ENCODE peak calls at places on chromosome 16, in six cellular contexts. D is transverse colon, E is Karpas-422, L is heart right ventricle, P is left lung, U is neural progenitor cell. T is an unnamed sample.

GRCh38 chr16:31242197-31242596 is 17.6 kb upstream of the ITGAM start:
- DNase-seq in D (no peak), P (no peak), L (no peak), U (no peak), E (no peak), T (no peak)

GRCh38 chr16:81967358-81967757 is 43.9 kb downstream of the SDR42E1 start:
- DNase-seq in L (no peak), P (no peak), D (no peak), E (peak), U (no peak), T (no peak)

GRCh38 chr16:66228791-66229190 is 137.7 kb upstream of the CDH5 start:
- DNase-seq in P (no peak), D (no peak), L (no peak), U (no peak), E (no peak), T (no peak)

GRCh38 chr16:22191966-22192260 is 14.2 kb upstream of the EEF2K start:
- DNase-seq in U (no peak), L (peak), P (no peak), E (peak), D (peak), T (no peak)

GRCh38 chr16:85137323-85138072 is 25.2 kb upstream of the CIBAR2 start:
- DNase-seq in P (peak), L (peak), E (peak), D (peak), U (peak), T (peak)

GRCh38 chr16:11205754-11206459 is 50.1 kb downstream of the SOCS1 start:
- DNase-seq in L (no peak), U (no peak), D (peak), E (no peak), P (peak), T (no peak)

GRCh38 chr16:645852-646678 is 3.1 kb upstream of the WDR90 start:
- DNase-seq in D (peak), U (no peak), P (no peak), L (peak), E (no peak), T (no peak)

GRCh38 chr16:22004321-22004720 is 3.4 kb upstream of the PDZD9 start:
- DNase-seq in D (no peak), U (peak), L (no peak), E (no peak), P (no peak), T (no peak)

GRCh38 chr16:27449434-27450188 is 47.6 kb downstream of the IL21R start:
- DNase-seq in U (no peak), E (no peak), P (no peak), D (peak), L (no peak), T (no peak)

GRCh38 chr16:81808933-81809480 is 29.9 kb downstream of the PLCG2 start:
- DNase-seq in E (peak), L (no peak), D (peak), P (no peak), U (no peak), T (no peak)

GRCh38 chr16:77963185-77964044 is 58.9 kb upstream of the CLEC3A start:
- DNase-seq in P (no peak), U (peak), D (no peak), L (no peak), E (no peak), T (no peak)

GRCh38 chr16:53740933-53741531 is 37.1 kb downstream of the FTO start:
- DNase-seq in P (no peak), U (no peak), D (no peak), L (no peak), E (no peak), T (no peak)

GRCh38 chr16:57775661-57776469 is 26.4 kb downstream of the KIFC3 start:
- DNase-seq in U (peak), L (no peak), E (no peak), D (peak), P (peak), T (no peak)

GRCh38 chr16:1066584-1067172 is 5.9 kb upstream of the SSTR5 start:
- DNase-seq in L (no peak), U (no peak), D (no peak), P (no peak), E (no peak), T (no peak)

GRCh38 chr16:3661311-3661710 is 6.8 kb downstream of the DNASE1 start:
- DNase-seq in U (no peak), D (no peak), P (peak), E (no peak), L (no peak), T (no peak)

GRCh38 chr16:3662601-3663000 is 8.1 kb downstream of the DNASE1 start:
- DNase-seq in U (no peak), L (no peak), P (peak), D (no peak), E (no peak), T (no peak)

GRCh38 chr16:3665508-3665907 is 11.0 kb downstream of the DNASE1 start:
- DNase-seq in P (peak), D (no peak), U (no peak), E (no peak), L (no peak), T (no peak)

GRCh38 chr16:3661922-3662321 is 7.4 kb downstream of the DNASE1 start:
- DNase-seq in D (no peak), L (no peak), E (no peak), P (peak), U (no peak), T (no peak)

DNA sequence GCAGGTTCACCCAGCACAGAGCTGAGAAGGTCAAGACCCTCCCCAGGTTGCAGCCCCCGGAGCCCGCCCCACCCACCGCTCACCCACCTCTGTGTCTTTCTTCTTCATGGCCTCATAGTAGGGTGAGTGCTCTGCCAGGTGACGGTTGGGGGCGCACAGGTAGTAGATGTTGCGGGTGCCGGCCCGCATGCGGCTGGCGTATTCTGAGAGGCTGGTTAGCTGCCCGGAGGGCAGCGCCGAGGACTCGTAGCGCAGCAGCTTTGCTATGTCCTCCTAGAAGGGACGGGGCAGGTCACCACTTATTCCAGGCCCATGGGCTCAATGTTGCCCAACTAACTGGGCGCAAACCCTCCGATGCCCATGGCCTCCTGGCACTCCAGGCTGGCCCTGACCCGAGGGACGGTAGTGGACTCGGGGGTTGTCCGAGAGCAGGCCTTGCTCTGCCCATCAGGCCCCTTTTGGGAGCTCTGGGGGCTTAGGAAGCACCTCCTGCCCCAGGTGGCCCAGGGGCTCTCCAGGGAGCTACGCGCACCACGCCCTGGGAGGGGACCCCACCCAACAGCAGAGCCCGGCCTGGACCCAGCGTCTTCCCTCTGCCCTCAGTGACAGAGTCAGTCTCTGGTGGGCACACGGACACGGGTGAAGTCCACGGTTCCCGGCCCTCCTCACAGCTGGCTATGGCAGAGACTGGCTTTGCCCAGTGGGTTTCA is 9.9 kb downstream of the DNASE1 start:
- DNase-seq in L (no peak), E (no peak), U (no peak), P (peak), D (no peak), T (no peak)
- H3K27ac ChIP-seq in L (no peak), E (no peak), U (no peak), P (no peak), D (no peak), T (no peak)

GRCh38 chr16:73095885-73096341 is 48.0 kb upstream of the ZFHX3 start:
- DNase-seq in E (no peak), U (no peak), D (no peak), P (no peak), L (no peak), T (no peak)
- H3K4me3 ChIP-seq in E (no peak), U (no peak), D (no peak), P (no peak), L (no peak), T (peak)

GRCh38 chr16:23317751-23318150 is 15.6 kb downstream of the SCNN1B start:
- DNase-seq in D (no peak), P (no peak), U (no peak), E (no peak), L (no peak), T (no peak)
- H3K27ac ChIP-seq in D (peak), P (peak), U (no peak), E (no peak), L (no peak), T (no peak)

DNA sequence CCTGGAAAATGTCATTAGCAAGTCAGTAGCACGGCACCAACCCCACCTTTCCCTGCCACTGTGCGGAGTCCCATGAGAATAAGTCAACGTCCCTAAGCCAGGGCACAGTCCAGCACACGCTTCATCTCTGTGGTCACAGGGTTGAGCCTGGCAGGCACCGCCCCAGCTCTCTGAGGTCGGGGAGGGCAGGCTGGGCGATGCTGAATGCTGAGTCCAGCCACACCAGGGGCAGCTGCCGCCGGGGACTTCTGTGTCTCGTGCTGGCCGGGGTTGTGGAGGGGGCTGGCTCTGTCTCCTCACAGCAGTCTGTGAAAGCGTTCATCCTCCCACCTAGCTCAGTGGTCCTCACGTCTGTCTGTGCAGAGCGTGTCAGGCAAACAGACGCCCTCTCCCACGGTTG is 53.2 kb downstream of the BANP start:
- DNase-seq in P (peak), L (no peak), U (no peak), E (no peak), D (no peak), T (no peak)
- H3K4me3 ChIP-seq in P (no peak), L (no peak), U (no peak), E (no peak), D (no peak), T (no peak)

DNA sequence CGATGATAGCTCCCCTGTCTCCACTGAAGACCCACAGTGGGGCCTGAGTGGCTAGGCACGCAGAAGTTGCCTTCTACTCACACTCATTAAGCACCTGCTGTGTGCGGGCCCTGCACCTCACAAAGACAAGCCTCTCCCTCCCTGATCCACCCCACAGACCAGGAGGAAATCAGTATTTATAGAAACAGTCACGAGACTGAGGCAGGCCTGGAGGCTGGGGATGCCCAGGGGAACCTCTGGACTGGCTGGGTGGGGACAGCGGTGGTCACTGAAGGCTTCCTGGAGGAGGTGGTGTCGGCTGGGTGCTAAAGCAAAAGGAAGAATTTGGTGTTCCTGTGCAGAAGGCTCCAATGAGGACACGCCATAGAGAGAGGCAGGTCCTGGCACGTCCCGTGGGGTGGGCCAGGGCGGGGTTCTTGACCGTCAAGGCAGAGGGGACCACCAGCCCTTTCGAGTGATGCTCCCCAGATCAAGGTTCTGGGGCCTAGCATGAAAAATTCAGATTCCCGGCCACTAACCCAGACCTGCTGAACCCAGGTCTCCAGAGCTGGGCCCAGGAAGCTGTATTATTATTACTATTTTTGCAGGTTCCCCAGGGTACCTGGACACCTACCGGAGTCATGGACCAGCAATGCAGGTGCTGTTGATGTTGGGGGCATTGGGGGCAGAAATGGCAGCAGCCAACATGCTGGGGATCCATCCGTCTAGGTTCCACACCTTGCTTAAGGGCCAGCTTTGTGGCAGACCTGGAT is 23.0 kb downstream of the PPL start:
- DNase-seq in D (no peak), E (no peak), P (peak), L (no peak), U (no peak), T (no peak)
- H3K27ac ChIP-seq in D (no peak), E (no peak), P (no peak), L (no peak), U (no peak), T (no peak)

DNA sequence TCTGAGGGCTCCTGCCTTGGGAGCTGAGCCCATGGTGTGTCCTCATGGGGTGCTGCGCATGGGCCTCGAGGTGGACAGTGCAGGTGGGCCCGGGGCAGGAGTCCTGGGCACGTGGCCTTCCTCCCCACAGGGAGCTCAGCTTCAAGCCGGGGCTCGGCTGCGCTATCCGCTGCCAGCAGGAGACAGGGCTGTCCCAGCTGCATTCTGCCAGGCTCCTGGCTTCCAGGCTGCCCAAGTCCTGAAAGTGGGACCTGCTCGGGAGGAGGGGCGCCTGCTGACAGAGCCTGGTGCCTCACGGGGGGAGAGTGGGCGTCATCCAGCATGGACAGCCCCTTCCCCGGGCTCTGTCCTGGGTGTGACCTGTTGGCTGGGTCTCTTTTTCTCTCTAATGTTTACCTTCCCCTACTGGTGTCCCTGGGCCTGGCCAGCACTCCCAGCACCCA is 7.1 kb downstream of the TRAF7 start:
- DNase-seq in D (no peak), E (no peak), U (no peak), P (no peak), L (no peak), T (no peak)
- H3K4me3 ChIP-seq in D (no peak), E (no peak), U (no peak), P (no peak), L (no peak), T (no peak)

GRCh38 chr16:70345840-70346239 is 863 bp upstream of the DDX19A start:
- DNase-seq in P (no peak), D (no peak), U (no peak), E (no peak), L (no peak), T (no peak)

GRCh38 chr16:70348991-70349390 is 2.3 kb downstream of the DDX19A start:
- DNase-seq in L (peak), D (no peak), U (no peak), P (no peak), E (no peak), T (no peak)

GRCh38 chr16:70349783-70350182 is 3.1 kb downstream of the DDX19A start:
- DNase-seq in U (no peak), L (no peak), E (no peak), P (no peak), D (no peak), T (no peak)
- H3K27ac ChIP-seq in U (no peak), L (no peak), E (no peak), P (no peak), D (no peak), T (no peak)

GRCh38 chr16:8109510-8110369 is 480.6 kb downstream of the TMEM114 start:
- DNase-seq in E (no peak), U (no peak), P (no peak), D (no peak), L (no peak), T (no peak)
- H3K4me3 ChIP-seq in E (no peak), U (no peak), P (no peak), D (no peak), L (no peak), T (no peak)

DNA sequence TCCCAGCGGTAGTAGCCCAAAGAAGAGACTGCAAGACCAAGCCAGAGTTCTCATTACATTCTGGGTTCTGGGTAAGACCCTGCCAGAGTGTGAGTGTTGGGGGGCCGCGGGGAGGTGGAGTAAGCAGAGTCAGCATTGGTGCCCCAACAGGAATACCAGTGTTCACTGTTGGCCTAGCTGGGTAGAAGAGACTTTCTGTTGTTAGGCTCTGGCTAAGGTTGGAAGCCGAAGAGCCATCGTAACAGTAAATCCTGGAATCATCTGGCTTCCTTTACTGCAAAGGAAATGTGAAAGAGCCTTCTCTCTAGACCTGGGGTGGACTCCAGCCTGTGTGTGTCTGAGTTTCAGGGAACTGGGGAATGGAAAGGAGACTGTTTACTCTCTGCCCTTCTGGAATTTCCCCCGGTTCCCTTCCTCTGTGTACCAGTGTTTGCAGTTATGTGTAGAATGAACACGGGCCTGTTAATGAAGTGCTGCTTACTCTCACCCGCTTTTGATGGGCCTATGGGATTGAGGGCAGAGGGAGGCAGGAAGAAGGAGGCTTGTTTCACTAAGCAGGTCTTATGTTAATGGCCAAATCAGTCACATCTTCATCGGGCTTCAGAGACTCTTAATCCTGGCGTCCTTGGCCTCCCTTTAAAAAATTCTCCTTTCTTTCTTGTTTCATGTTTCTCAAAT is 68.5 kb downstream of the WWP2 start:
- DNase-seq in L (no peak), P (no peak), E (no peak), D (no peak), U (no peak), T (no peak)
- H3K27ac ChIP-seq in L (no peak), P (peak), E (no peak), D (peak), U (no peak), T (peak)

T was measured in coronary artery.